ENCODE peak calls at places on chromosomes 3 and 15, in ten cellular contexts. R is posterior cingulate gyrus, E is left lobe of liver, H is lower leg skin, N is sciatic nerve, J is epithelial cell of proximal tubule, M is AG20443, A is iPS-NIHi11, X is HT1080, Q is CD14-positive monocyte. G is an unnamed sample.

GRCh38 chr3:1609416-1609815 is 489.2 kb upstream of the CNTN4 start:
- DNase-seq in R (no peak), E (no peak), H (no peak), N (no peak), J (no peak), M (no peak), A (no peak), X (no peak), Q (no peak), G (no peak)

GRCh38 chr15:73867956-73868355 is 5.4 kb upstream of the TBC1D21 start:
- DNase-seq in R (no peak), E (peak; percentile 48), H (no peak), N (no peak), J (no peak), M (no peak), A (no peak), X (no peak), Q (no peak), G (no peak)

GRCh38 chr3:141104151-141104741 is 53.1 kb downstream of the SPSB4 start:
- DNase-seq in R (no peak), E (no peak), H (no peak), N (no peak), J (no peak), M (no peak), A (no peak), X (no peak), Q (no peak), G (no peak)

GRCh38 chr3:143091438-143091837 is 28.1 kb upstream of the CHST2 start:
- DNase-seq in R (no peak), E (no peak), H (no peak), N (no peak), J (no peak), M (no peak), A (no peak), X (no peak), Q (no peak), G (no peak)

GRCh38 chr15:67836477-67836876 is 3.4 kb downstream of the RNU6-1 start:
- DNase-seq in R (no peak), E (no peak), H (peak; percentile 52), N (peak; percentile 75), J (no peak), M (no peak), A (peak; percentile 73), X (no peak), Q (no peak), G (peak; percentile 32)

GRCh38 chr15:69818529-69818928 is 279.2 kb downstream of the TLE3 start:
- DNase-seq in R (no peak), E (no peak), H (peak; percentile 48), N (no peak), J (no peak), M (no peak), A (no peak), X (no peak), Q (no peak), G (no peak)

GRCh38 chr3:143668385-143668784 is 179.9 kb downstream of the SLC9A9 start:
- DNase-seq in R (no peak), E (no peak), H (no peak), N (no peak), J (no peak), M (no peak), A (no peak), X (no peak), Q (no peak), G (no peak)

GRCh38 chr3:150680562-150680961 is 23.2 kb downstream of the ERICH6 start:
- DNase-seq in R (no peak), E (no peak), H (no peak), N (no peak), J (no peak), M (no peak), A (no peak), X (no peak), Q (no peak), G (no peak)

GRCh38 chr15:81747026-81747425 is 298.8 kb downstream of the MEX3B start:
- DNase-seq in R (no peak), E (no peak), H (no peak), N (no peak), J (no peak), M (no peak), A (no peak), X (no peak), Q (no peak), G (no peak)

GRCh38 chr3:33074217-33075067 is 22.5 kb downstream of the GLB1 start:
- DNase-seq in R (peak; percentile 21), E (peak; percentile 61), H (no peak), N (peak; percentile 71), J (no peak), M (peak; percentile 88), A (peak; percentile 91), X (peak; percentile 59), Q (no peak), G (peak; percentile 74)

GRCh38 chr15:89088605-89089315 is 504 bp downstream of the ABHD2 start:
- DNase-seq in R (no peak), E (peak; percentile 63), H (no peak), N (peak; percentile 68), J (no peak), M (peak; percentile 19), A (peak; percentile 28), X (no peak), Q (no peak), G (no peak)

GRCh38 chr3:46876313-46877300 is 914 bp upstream of the PTH1R start:
- DNase-seq in R (no peak), E (no peak), H (no peak), N (no peak), J (no peak), M (no peak), A (no peak), X (no peak), Q (no peak), G (no peak)

GRCh38 chr3:113166719-113167492 is 44.5 kb upstream of the BOC start:
- DNase-seq in R (peak; percentile 14), E (no peak), H (no peak), N (peak; percentile 74), J (no peak), M (peak; percentile 80), A (peak; percentile 48), X (peak; percentile 38), Q (no peak), G (no peak)

GRCh38 chr15:99682455-99682854 is 50.8 kb downstream of the LYSMD4 start:
- DNase-seq in R (no peak), E (no peak), H (no peak), N (no peak), J (peak; percentile 83), M (peak; percentile 49), A (no peak), X (peak; percentile 66), Q (no peak), G (no peak)

GRCh38 chr15:91465696-91466095 is 365.6 kb downstream of the SV2B start:
- DNase-seq in R (no peak), E (no peak), H (no peak), N (no peak), J (no peak), M (no peak), A (no peak), X (no peak), Q (no peak), G (no peak)

GRCh38 chr3:192917258-192917507 is 473 bp downstream of the MB21D2 start:
- DNase-seq in R (no peak), E (no peak), H (no peak), N (no peak), J (no peak), M (no peak), A (no peak), X (no peak), Q (no peak), G (no peak)

GRCh38 chr3:163391407-163392181 is 1686.7 kb downstream of the SI start:
- DNase-seq in R (no peak), E (no peak), H (no peak), N (no peak), J (no peak), M (no peak), A (no peak), X (no peak), Q (no peak), G (no peak)

GRCh38 chr3:44954962-44955361 is 21.0 kb downstream of the ZDHHC3 start:
- DNase-seq in R (no peak), E (no peak), H (peak; percentile 27), N (no peak), J (no peak), M (no peak), A (no peak), X (peak; percentile 79), Q (peak; percentile 67), G (peak; percentile 89)

GRCh38 chr15:96272427-96272826 is 58.1 kb upstream of the NR2F2 start:
- DNase-seq in R (no peak), E (no peak), H (no peak), N (no peak), J (no peak), M (no peak), A (no peak), X (no peak), Q (no peak), G (no peak)

GRCh38 chr3:190534386-190534785 is 20.5 kb downstream of the IL1RAP start:
- DNase-seq in R (no peak), E (no peak), H (no peak), N (no peak), J (no peak), M (no peak), A (no peak), X (no peak), Q (no peak), G (no peak)

GRCh38 chr3:58989173-58989572 is 60.7 kb downstream of the CFAP20DC start:
- DNase-seq in R (no peak), E (no peak), H (no peak), N (no peak), J (no peak), M (no peak), A (no peak), X (peak; percentile 40), Q (no peak), G (no peak)

GRCh38 chr3:16448691-16449090 is 64.8 kb downstream of the RFTN1 start:
- DNase-seq in R (peak; percentile 35), E (no peak), H (peak; percentile 77), N (peak; percentile 79), J (peak; percentile 51), M (peak; percentile 89), A (peak; percentile 26), X (peak; percentile 94), Q (no peak), G (no peak)

GRCh38 chr15:62272290-62272689 is 107.2 kb upstream of the C2CD4B start:
- DNase-seq in R (no peak), E (no peak), H (no peak), N (no peak), J (no peak), M (no peak), A (no peak), X (no peak), Q (no peak), G (no peak)

GRCh38 chr3:152296382-152296781 is 27.7 kb downstream of the MBNL1 start:
- DNase-seq in R (no peak), E (no peak), H (no peak), N (no peak), J (no peak), M (no peak), A (no peak), X (no peak), Q (no peak), G (no peak)

GRCh38 chr15:88636654-88637053 is 2.2 kb upstream of the ISG20 start:
- DNase-seq in R (no peak), E (no peak), H (no peak), N (no peak), J (no peak), M (no peak), A (no peak), X (no peak), Q (no peak), G (no peak)

GRCh38 chr3:108820586-108820985 is 2.0 kb upstream of the TRAT1 start:
- DNase-seq in R (no peak), E (no peak), H (no peak), N (no peak), J (no peak), M (no peak), A (no peak), X (peak; percentile 64), Q (no peak), G (no peak)

GRCh38 chr3:168063122-168063521 is 32.6 kb downstream of the GOLIM4 start:
- DNase-seq in R (no peak), E (no peak), H (no peak), N (no peak), J (no peak), M (no peak), A (no peak), X (no peak), Q (no peak), G (no peak)

GRCh38 chr3:42489937-42490227 is 12.6 kb upstream of the VIPR1 start:
- DNase-seq in R (no peak), E (peak; percentile 34), H (no peak), N (no peak), J (no peak), M (no peak), A (no peak), X (no peak), Q (no peak), G (no peak)

G was measured in AML-193.